ENCODE peak calls at places on chromosome 13, in five cellular contexts. V is ELF-1; X is uterus; Z is stimulated activated CD4-positive, alpha-beta T cell treated with anti-CD3 and anti-CD28 coated beads, Interleukin-2, amount 100 ng/mL, for 24 hours; W is HTR-8/SVneo. D is an unnamed sample.

GRCh38 chr13:75803175-75803611 is 167.1 kb downstream of the LMO7 start:
- DNase-seq in V (peak; percentile 56), X (no peak), Z (no peak), W (no peak), D (no peak)

GRCh38 chr13:85990397-85990796 is 191.2 kb upstream of the SLITRK6 start:
- DNase-seq in W (no peak), V (no peak), Z (no peak), X (no peak), D (no peak)

GRCh38 chr13:30212256-30212655 is 95.1 kb downstream of the KATNAL1 start:
- DNase-seq in W (no peak), Z (no peak), X (no peak), V (no peak), D (no peak)

GRCh38 chr13:42487221-42487620 is 86.7 kb upstream of the TNFSF11 start:
- DNase-seq in V (no peak), W (no peak), X (no peak), Z (no peak), D (no peak)

GRCh38 chr13:80904386-80904785 is 563.5 kb upstream of the SPRY2 start:
- DNase-seq in Z (no peak), X (no peak), W (no peak), V (no peak), D (no peak)

GRCh38 chr13:27404680-27405079 is 19.7 kb upstream of the GTF3A start:
- DNase-seq in V (no peak), X (no peak), W (no peak), Z (no peak), D (no peak)

GRCh38 chr13:30110301-30111070 is 196.9 kb downstream of the KATNAL1 start:
- DNase-seq in V (peak; percentile 64), X (peak; percentile 57), W (no peak), Z (no peak), D (no peak)

GRCh38 chr13:41463823-41464602 is 6.7 kb downstream of the RGCC start:
- DNase-seq in V (no peak), W (no peak), X (no peak), Z (peak; percentile 56), D (no peak)

GRCh38 chr13:49540552-49540951 is 44.8 kb downstream of the PHF11 start:
- DNase-seq in X (peak; percentile 64), W (no peak), Z (no peak), V (peak; percentile 35), D (no peak)

GRCh38 chr13:99058527-99059495 is 80.9 kb upstream of the DOCK9 start:
- DNase-seq in Z (no peak), V (no peak), X (no peak), W (no peak), D (no peak)

GRCh38 chr13:75250526-75251183 is 231.3 kb downstream of the TBC1D4 start:
- DNase-seq in V (no peak), W (no peak), X (no peak), Z (no peak), D (no peak)

GRCh38 chr13:32195713-32196112 is 119.5 kb downstream of the ZAR1L start:
- DNase-seq in Z (no peak), W (no peak), V (no peak), X (no peak), D (no peak)